ENCODE peak calls at places on chromosome 10, in five cellular contexts. Z is fibroblast of lung, E is endothelial cell of umbilical vein, Q is endodermal cell, L is H1. W is an unnamed sample.

GRCh38 chr10:43267811-43268210 is 946 bp upstream of the RASGEF1A start:
- DNase-seq in Q (no peak), L (no peak), E (no peak), Z (no peak), W (no peak)

GRCh38 chr10:35449944-35450343 is 113.6 kb downstream of the CCNY start:
- DNase-seq in Q (no peak), L (no peak), Z (no peak), E (no peak), W (no peak)

GRCh38 chr10:103197177-103197576 is 4.1 kb upstream of the NT5C2 start:
- DNase-seq in E (peak; percentile 87), L (no peak), Z (peak; percentile 68), Q (no peak), W (peak; percentile 64)

GRCh38 chr10:33749809-33750208 is 415.3 kb upstream of the NRP1 start:
- DNase-seq in Q (no peak), L (no peak), Z (no peak), E (no peak), W (no peak)

GRCh38 chr10:44300666-44301649 is 83.9 kb downstream of the CXCL12 start:
- DNase-seq in E (no peak), Z (peak; percentile 100), Q (no peak), L (no peak), W (peak; percentile 95)

GRCh38 chr10:93873427-93874115 is 20.2 kb upstream of the SLC35G1 start:
- DNase-seq in E (no peak), Z (peak; percentile 73), L (no peak), Q (no peak), W (peak; percentile 78)

GRCh38 chr10:23196201-23196600 is 4.1 kb downstream of the PTF1A start:
- DNase-seq in Q (no peak), L (no peak), E (no peak), Z (no peak), W (no peak)

GRCh38 chr10:92208736-92209135 is 82.1 kb downstream of the CPEB3 start:
- DNase-seq in L (no peak), Z (peak; percentile 44), Q (no peak), E (peak; percentile 15), W (no peak)

GRCh38 chr10:22927661-22928403 is at the start of gene ARMC3:
- DNase-seq in L (peak; percentile 95), Q (peak; percentile 94), E (peak; percentile 57), Z (peak; percentile 52), W (peak; percentile 29)

GRCh38 chr10:17409170-17409733 is 45.1 kb downstream of the ST8SIA6 start:
- DNase-seq in L (no peak), E (peak; percentile 61), Q (peak; percentile 36), Z (no peak), W (peak; percentile 43)

GRCh38 chr10:77629775-77630565 is 7.6 kb downstream of the KCNMA1 start:
- DNase-seq in Z (no peak), L (no peak), E (no peak), Q (no peak), W (peak; percentile 48)

GRCh38 chr10:49539320-49539885 is 482 bp upstream of the ERCC6 start:
- DNase-seq in L (peak; percentile 57), Q (peak; percentile 73), E (peak; percentile 85), Z (peak; percentile 58), W (peak; percentile 60)

GRCh38 chr10:118278649-118279048 is 63.5 kb downstream of the FAM204A start:
- DNase-seq in L (no peak), E (peak; percentile 19), Z (peak; percentile 10), Q (no peak), W (no peak)

GRCh38 chr10:60208676-60209269 is 180.9 kb downstream of the ANK3 start:
- DNase-seq in Z (peak; percentile 35), E (peak; percentile 55), Q (no peak), L (no peak), W (peak; percentile 78)

GRCh38 chr10:42963302-42963701 is 113.6 kb upstream of the RET start:
- DNase-seq in L (peak; percentile 36), Q (no peak), Z (no peak), E (no peak), W (no peak)

GRCh38 chr10:46253076-46254006 is 33.5 kb upstream of the ANTXRL start:
- DNase-seq in L (peak; percentile 43), E (no peak), Z (no peak), Q (no peak), W (no peak)

GRCh38 chr10:3051686-3052085 is 15.7 kb upstream of the PFKP start:
- DNase-seq in E (no peak), Z (no peak), L (no peak), Q (no peak), W (no peak)

GRCh38 chr10:128660726-128661125 is 534.5 kb upstream of the MKI67 start:
- DNase-seq in E (no peak), Z (no peak), Q (no peak), L (no peak), W (no peak)

GRCh38 chr10:62665771-62666170 is 138.7 kb upstream of the ADO start:
- DNase-seq in Q (no peak), Z (no peak), L (no peak), E (no peak), W (no peak)

GRCh38 chr10:120945801-120946302 is 94.7 kb downstream of the WDR11 start:
- DNase-seq in Z (peak; percentile 61), E (no peak), L (no peak), Q (no peak), W (no peak)

GRCh38 chr10:60200682-60201053 is 189.0 kb downstream of the ANK3 start:
- DNase-seq in Q (no peak), L (no peak), Z (no peak), E (no peak), W (no peak)

GRCh38 chr10:26579256-26580063 is 118.0 kb upstream of the PDSS1 start:
- DNase-seq in Q (peak; percentile 72), L (no peak), Z (no peak), E (no peak), W (no peak)

GRCh38 chr10:87817291-87817872 is 644 bp downstream of the ATAD1 start:
- DNase-seq in Q (no peak), Z (peak; percentile 9), E (no peak), L (no peak), W (peak; percentile 29)

GRCh38 chr10:128044186-128044585 is 82.0 kb downstream of the MKI67 start:
- DNase-seq in Z (no peak), E (no peak), Q (no peak), L (no peak), W (no peak)

GRCh38 chr10:86178401-86179142 is 188.0 kb downstream of the GRID1 start:
- DNase-seq in L (peak; percentile 83), E (no peak), Q (peak; percentile 92), Z (no peak), W (no peak)

GRCh38 chr10:46282460-46283216 is 4.2 kb upstream of the ANTXRL start:
- DNase-seq in Z (peak; percentile 74), Q (peak; percentile 87), L (peak; percentile 83), E (peak; percentile 36), W (peak; percentile 92)

GRCh38 chr10:6212806-6213205 is 10.1 kb downstream of the PFKFB3 start:
- DNase-seq in L (no peak), Q (no peak), E (no peak), Z (no peak), W (no peak)

GRCh38 chr10:75487087-75487784 is 55.8 kb downstream of the LRMDA start:
- DNase-seq in Q (no peak), L (no peak), Z (peak; percentile 68), E (no peak), W (no peak)

GRCh38 chr10:14240253-14241189 is 90.2 kb downstream of the FRMD4A start:
- DNase-seq in Z (peak; percentile 50), E (no peak), Q (peak; percentile 56), L (peak; percentile 52), W (no peak)

GRCh38 chr10:14379556-14380330 is 49.0 kb upstream of the FRMD4A start:
- DNase-seq in Q (no peak), L (no peak), Z (no peak), E (no peak), W (no peak)

GRCh38 chr10:60542691-60543090 is 153.0 kb upstream of the ANK3 start:
- DNase-seq in Z (peak; percentile 37), E (no peak), L (no peak), Q (no peak), W (no peak)

GRCh38 chr10:12631216-12631615 is 281.9 kb downstream of the CAMK1D start:
- DNase-seq in Z (peak; percentile 16), L (no peak), Q (no peak), E (no peak), W (peak; percentile 14)

GRCh38 chr10:12628153-12628552 is 278.8 kb downstream of the CAMK1D start:
- DNase-seq in Q (no peak), L (no peak), Z (no peak), E (no peak), W (no peak)

GRCh38 chr10:12631787-12632562 is 282.6 kb downstream of the CAMK1D start:
- DNase-seq in Q (no peak), E (no peak), Z (no peak), L (no peak), W (no peak)

GRCh38 chr10:12629767-12630165 is 280.4 kb downstream of the CAMK1D start:
- DNase-seq in E (no peak), Q (no peak), Z (no peak), L (no peak), W (no peak)

GRCh38 chr10:12628964-12629766 is 279.8 kb downstream of the CAMK1D start:
- DNase-seq in L (no peak), E (no peak), Q (no peak), Z (peak; percentile 41), W (no peak)
- H3K4me1 ChIP-seq in L (no peaks in the 10 kb centered on the region), E (no peaks in the 10 kb centered on the region), Q (peaks cover 12% of the 10 kb centered on the region), Z (no peaks in the 10 kb centered on the region), W (no peaks in the 10 kb centered on the region)

GRCh38 chr10:18968196-18968595 is 80.4 kb upstream of the MALRD1 start:
- DNase-seq in Z (peak; percentile 61), E (no peak), Q (no peak), L (no peak), W (no peak)
- H3K9ac ChIP-seq in Z (no peak overlapping the region), E (no peak overlapping the region), Q (no peak overlapping the region), L (no peak overlapping the region), W (no peak overlapping the region)

DNA sequence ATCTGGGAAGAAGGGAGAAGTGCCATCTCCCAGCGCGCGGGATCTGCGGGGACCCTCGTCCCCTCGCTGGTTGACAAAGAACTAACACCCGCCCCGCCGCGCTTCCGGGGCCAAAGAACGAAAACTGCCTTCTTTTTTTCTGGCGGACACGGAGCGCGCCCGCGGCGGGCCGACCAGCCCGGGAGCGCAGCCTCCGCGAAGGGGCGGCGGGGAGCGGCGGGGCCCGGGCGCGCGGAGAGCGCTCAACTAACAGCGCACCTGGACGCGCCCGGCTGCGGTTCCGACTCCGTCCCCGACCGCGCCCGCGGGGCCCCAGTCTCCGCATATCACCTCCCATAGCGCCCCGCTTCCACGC is 380 bp downstream of the PDLIM1 start:
- DNase-seq in E (no peak), L (no peak), Z (no peak), Q (no peak), W (peak; percentile 63)
- H3K4me1 ChIP-seq in E (peaks cover 32% of the 10 kb centered on the region), L (peaks cover 15% of the 10 kb centered on the region), Z (peaks cover 16% of the 10 kb centered on the region), Q (peaks cover 16% of the 10 kb centered on the region), W (peaks cover 32% of the 10 kb centered on the region)

GRCh38 chr10:113239569-113239968 is 289.5 kb downstream of the TCF7L2 start:
- DNase-seq in L (no peak), Z (no peak), Q (no peak), E (no peak), W (no peak)
- H3K9ac ChIP-seq in L (no peak overlapping the region), Z (no peak overlapping the region), Q (no peak overlapping the region), E (no peak overlapping the region), W (no peak overlapping the region)

W was measured in adipocyte.